ENCODE peak calls at places on chromosomes 16 and 17, in eight cellular contexts. X, L, F, P, Q, B, D and C are unnamed samples. For H3K4me1, the result is how much of the 10 kb centered on the place peaks cover.

GRCh38 chr16:53504161-53504663 is 1.2 kb upstream of the AKTIP start:
- DNase-seq in X (peak), L (peak), F (peak), P (peak), Q (peak), B (no peak), D (peak), C (peak)

GRCh38 chr17:77173104-77173503 is 32.3 kb downstream of the SEC14L1 start:
- DNase-seq in X (no peak), L (no peak), F (no peak), P (no peak), Q (no peak), B (no peak), D (no peak), C (no peak)

GRCh38 chr17:77560841-77561240 is 397.7 kb upstream of the TNRC6C start:
- DNase-seq in X (no peak), L (no peak), F (no peak), P (no peak), Q (no peak), B (peak), D (no peak), C (no peak)

GRCh38 chr17:73863761-73864535 is 219.7 kb upstream of the SDK2 start:
- DNase-seq in X (no peak), L (no peak), F (no peak), P (peak), Q (no peak), B (no peak), D (no peak), C (no peak)

GRCh38 chr16:4894276-4895150 is 42.4 kb downstream of the PPL start:
- DNase-seq in X (no peak), L (no peak), F (no peak), P (peak), Q (no peak), B (peak), D (no peak), C (no peak)

GRCh38 chr17:6110592-6110991 is 40.4 kb downstream of the WSCD1 start:
- DNase-seq in X (no peak), L (no peak), F (no peak), P (no peak), Q (no peak), B (no peak), D (no peak), C (peak)

GRCh38 chr16:83666449-83666848 is 141.3 kb upstream of the HSBP1 start:
- DNase-seq in X (no peak), L (no peak), F (no peak), P (no peak), Q (no peak), B (no peak), D (no peak), C (no peak)

GRCh38 chr16:49961087-49961486 is 63.9 kb upstream of the CNEP1R1 start:
- DNase-seq in X (no peak), L (no peak), F (no peak), P (no peak), Q (no peak), B (no peak), D (no peak), C (peak)

GRCh38 chr16:54171855-54172537 is 114.6 kb downstream of the IRX3 start:
- DNase-seq in X (no peak), L (peak), F (no peak), P (no peak), Q (no peak), B (peak), D (peak), C (peak)

GRCh38 chr16:28572659-28573510 is 19.2 kb downstream of the SGF29 start:
- DNase-seq in X (no peak), L (peak), F (no peak), P (no peak), Q (no peak), B (no peak), D (peak), C (no peak)

GRCh38 chr17:33091271-33091670 is 99.6 kb downstream of the SPACA3 start:
- DNase-seq in X (no peak), L (no peak), F (no peak), P (no peak), Q (no peak), B (no peak), D (no peak), C (peak)

GRCh38 chr17:54967621-54968258 is 714 bp downstream of the COX11 start:
- DNase-seq in X (no peak), L (peak), F (no peak), P (no peak), Q (no peak), B (no peak), D (peak), C (peak)

GRCh38 chr16:27749547-27749875 is 199.6 kb downstream of the KATNIP start:
- DNase-seq in X (no peak), L (no peak), F (no peak), P (no peak), Q (no peak), B (peak), D (no peak), C (no peak)

GRCh38 chr16:11032922-11033291 is 88.5 kb downstream of the CLEC16A start:
- DNase-seq in X (no peak), L (peak), F (peak), P (no peak), Q (no peak), B (no peak), D (peak), C (no peak)

GRCh38 chr16:50037791-50038190 is 12.8 kb downstream of the CNEP1R1 start:
- DNase-seq in X (no peak), L (no peak), F (no peak), P (no peak), Q (no peak), B (no peak), D (no peak), C (no peak)

GRCh38 chr17:784143-784542 is 2.0 kb downstream of the MRM3 start:
- DNase-seq in X (no peak), L (no peak), F (no peak), P (no peak), Q (no peak), B (no peak), D (no peak), C (no peak)

GRCh38 chr17:58455491-58455890 is 32.7 kb downstream of the HSF5 start:
- DNase-seq in X (no peak), L (no peak), F (no peak), P (no peak), Q (no peak), B (no peak), D (no peak), C (no peak)

GRCh38 chr16:14148569-14148968 is 77.5 kb downstream of the MRTFB start:
- DNase-seq in X (no peak), L (no peak), F (peak), P (no peak), Q (no peak), B (no peak), D (no peak), C (peak)

GRCh38 chr16:5633845-5634440 is 536.3 kb upstream of the EEF2KMT start:
- DNase-seq in X (no peak), L (peak), F (no peak), P (no peak), Q (no peak), B (no peak), D (no peak), C (no peak)

GRCh38 chr17:60127068-60128064 is 22.4 kb upstream of the CA4 start:
- DNase-seq in X (no peak), L (no peak), F (peak), P (no peak), Q (no peak), B (peak), D (no peak), C (no peak)

GRCh38 chr17:82242977-82243647 is 14.3 kb downstream of the SLC16A3 start:
- DNase-seq in X (peak), L (peak), F (peak), P (peak), Q (no peak), B (peak), D (peak), C (peak)

GRCh38 chr16:89805136-89805905 is 11.1 kb downstream of the FANCA start:
- DNase-seq in X (no peak), L (no peak), F (no peak), P (no peak), Q (no peak), B (peak), D (no peak), C (no peak)

GRCh38 chr17:61411114-61411943 is 11.7 kb downstream of the TBX2 start:
- DNase-seq in X (peak), L (peak), F (peak), P (peak), Q (peak), B (peak), D (no peak), C (peak)

GRCh38 chr17:45761957-45762565 is 22.1 kb upstream of the CRHR1 start:
- DNase-seq in X (no peak), L (no peak), F (no peak), P (no peak), Q (no peak), B (no peak), D (no peak), C (no peak)

GRCh38 chr17:62937636-62938035 is 28.4 kb upstream of the TANC2 start:
- DNase-seq in X (no peak), L (no peak), F (no peak), P (no peak), Q (no peak), B (no peak), D (no peak), C (no peak)

GRCh38 chr17:62941358-62941991 is 24.6 kb upstream of the TANC2 start:
- DNase-seq in X (no peak), L (no peak), F (no peak), P (no peak), Q (no peak), B (no peak), D (no peak), C (no peak)

GRCh38 chr17:62933986-62934385 is 32.0 kb upstream of the TANC2 start:
- DNase-seq in X (no peak), L (peak), F (no peak), P (no peak), Q (no peak), B (no peak), D (peak), C (no peak)

GRCh38 chr17:62931101-62931500 is 34.9 kb upstream of the TANC2 start:
- DNase-seq in X (no peak), L (no peak), F (no peak), P (no peak), Q (no peak), B (no peak), D (no peak), C (no peak)

GRCh38 chr17:62935481-62935880 is 30.6 kb upstream of the TANC2 start:
- DNase-seq in X (no peak), L (no peak), F (no peak), P (no peak), Q (no peak), B (no peak), D (no peak), C (no peak)
- H3K4me1 ChIP-seq in X (under half), L (under half), F (under half), P (under half), Q (under half), B (under half), D (under half), C (under half)

GRCh38 chr17:29045026-29045425 is 2.1 kb downstream of the PIPOX start:
- DNase-seq in X (no peak), L (no peak), F (no peak), P (no peak), Q (no peak), B (no peak), D (no peak), C (no peak)

GRCh38 chr17:29041091-29041490 is 1.9 kb upstream of the PIPOX start:
- DNase-seq in X (no peak), L (no peak), F (no peak), P (no peak), Q (no peak), B (no peak), D (no peak), C (no peak)

GRCh38 chr17:29043539-29044165 is 711 bp downstream of the PIPOX start:
- DNase-seq in X (no peak), L (no peak), F (no peak), P (no peak), Q (no peak), B (no peak), D (peak), C (no peak)

GRCh38 chr17:29042026-29042678 is 789 bp upstream of the PIPOX start:
- DNase-seq in X (no peak), L (no peak), F (no peak), P (no peak), Q (no peak), B (no peak), D (no peak), C (no peak)

DNA sequence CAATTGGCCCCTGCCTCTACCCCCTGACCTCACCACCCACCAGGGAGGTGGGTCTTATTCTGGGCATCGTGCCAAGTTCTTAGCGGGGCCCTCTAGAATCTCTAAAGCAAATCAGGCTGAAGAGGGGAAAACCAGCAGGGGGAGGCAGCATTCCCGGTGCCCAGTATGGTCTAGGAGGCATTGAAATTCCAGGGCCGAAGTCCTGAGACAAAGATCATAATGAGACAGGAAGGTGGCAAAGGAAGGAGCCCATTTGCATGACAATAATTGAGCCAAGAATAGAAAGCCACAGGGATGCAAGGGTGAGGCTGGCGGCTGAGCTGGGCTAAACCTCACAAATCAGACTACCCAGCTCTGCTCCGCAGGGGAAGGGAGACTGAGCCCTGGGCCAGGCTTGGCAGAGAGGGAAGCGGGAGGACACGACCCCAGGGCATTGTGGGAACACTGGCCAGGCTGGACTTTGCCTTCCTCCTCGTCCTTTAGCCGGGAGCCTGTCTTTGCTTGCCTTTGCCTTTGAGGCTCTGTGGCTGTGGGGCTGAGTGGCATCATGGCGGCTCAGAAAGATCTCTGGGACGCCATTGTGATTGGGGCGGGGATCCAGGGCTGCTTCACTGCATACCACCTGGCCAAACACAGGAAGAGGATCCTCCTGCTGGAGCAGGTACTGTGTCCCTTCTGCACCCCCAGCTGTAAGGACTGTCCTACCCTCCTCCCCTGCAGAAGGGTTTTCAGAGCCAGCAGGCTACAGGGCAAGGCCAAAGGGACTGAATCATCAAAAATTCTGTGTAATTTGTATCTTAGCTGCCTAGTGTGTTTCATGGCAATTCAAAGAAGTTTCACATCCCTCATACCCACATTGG is at the start of gene PIPOX:
- DNase-seq in X (no peak), L (peak), F (no peak), P (peak), Q (no peak), B (no peak), D (peak), C (no peak)
- TF ChIP-seq CTCF in X (no peak), L (no peak), F (no peak), P (peak), Q (no peak), B (peak), D (no peak), C (no peak)

GRCh38 chr16:58678716-58679115 is 5.9 kb downstream of the SLC38A7 start:
- DNase-seq in X (no peak), L (no peak), F (peak), P (no peak), Q (no peak), B (peak), D (peak), C (peak)

GRCh38 chr16:58684354-58685083 is at the start of gene SLC38A7:
- DNase-seq in X (peak), L (peak), F (peak), P (peak), Q (peak), B (peak), D (peak), C (peak)

GRCh38 chr16:58679763-58680162 is 4.8 kb downstream of the SLC38A7 start:
- DNase-seq in X (no peak), L (no peak), F (no peak), P (no peak), Q (no peak), B (peak), D (no peak), C (no peak)

GRCh38 chr16:58685084-58685449 is 497 bp upstream of the SLC38A7 start:
- DNase-seq in X (no peak), L (no peak), F (no peak), P (no peak), Q (no peak), B (peak), D (no peak), C (no peak)

GRCh38 chr16:58684001-58684353 is 593 bp downstream of the SLC38A7 start:
- DNase-seq in X (no peak), L (peak), F (no peak), P (no peak), Q (no peak), B (peak), D (peak), C (peak)
- H3K4me1 ChIP-seq in X (under half), L (under half), F (under half), P (under half), Q (under half), B (under half), D (under half), C (under half)

GRCh38 chr17:67891481-67892119 is 66.3 kb downstream of the BPTF start:
- DNase-seq in X (no peak), L (peak), F (no peak), P (peak), Q (no peak), B (no peak), D (peak), C (peak)
- TF ChIP-seq CTCF in X (peak), L (peak), F (no peak), P (peak), Q (no peak), B (peak), D (peak), C (peak)